ENCODE peak calls at places on chromosomes 1 and 21, in nine cellular contexts. Z is stimulated activated CD8-positive, alpha-beta memory T cell treated with anti-CD3 and anti-CD28 coated beads, Interleukin-2, amount 100 ng/mL, for 48 hours; S is MCF 10A; M is GM23338; U is right cardiac atrium; X is HTR-8/SVneo; J is iris pigment epithelial cell; W is naive thymus-derived CD8-positive, alpha-beta T cell; C is heart left ventricle. H is an unnamed sample.

GRCh38 chr1:235270625-235271024 is 57.4 kb downstream of the ARID4B start:
- DNase-seq in Z (no peak), S (peak; percentile 39), M (peak; percentile 67), U (no peak), X (peak; percentile 19), J (peak; percentile 56), W (peak; percentile 35), C (no peak), H (no peak)

GRCh38 chr1:48469616-48470500 is 2.1 kb downstream of the SPATA6 start:
- DNase-seq in Z (no peak), S (no peak), M (no peak), U (peak; percentile 65), X (no peak), J (peak; percentile 75), W (no peak), C (peak; percentile 67), H (peak; percentile 19)

GRCh38 chr1:101259744-101260148 is 22.9 kb downstream of the S1PR1 start:
- DNase-seq in Z (no peak), S (peak; percentile 67), M (no peak), U (no peak), X (no peak), J (peak; percentile 93), W (no peak), C (no peak), H (peak; percentile 34)

GRCh38 chr1:6899141-6899540 is 113.9 kb downstream of the CAMTA1 start:
- DNase-seq in Z (no peak), S (peak; percentile 17), M (no peak), U (no peak), X (no peak), J (peak; percentile 34), W (no peak), C (no peak), H (no peak)

GRCh38 chr1:47432071-47433036 is 5.5 kb upstream of the FOXD2 start:
- DNase-seq in Z (no peak), S (peak; percentile 89), M (peak; percentile 97), U (peak; percentile 82), X (no peak), J (peak; percentile 85), W (peak; percentile 68), C (peak; percentile 85), H (peak; percentile 53)

GRCh38 chr1:182235952-182236650 is 155.5 kb downstream of the GLUL start:
- DNase-seq in Z (no peak), S (no peak), M (no peak), U (peak; percentile 48), X (no peak), J (no peak), W (no peak), C (peak; percentile 78), H (no peak)

GRCh38 chr1:162035241-162035640 is 11.6 kb upstream of the OLFML2B start:
- DNase-seq in Z (no peak), S (peak; percentile 89), M (no peak), U (no peak), X (peak; percentile 14), J (peak; percentile 27), W (no peak), C (no peak), H (peak; percentile 2)

GRCh38 chr1:206699626-206700025 is 14.9 kb downstream of the MAPKAPK2 start:
- DNase-seq in Z (no peak), S (peak; percentile 80), M (no peak), U (no peak), X (no peak), J (peak; percentile 78), W (no peak), C (no peak), H (no peak)

GRCh38 chr1:24155011-24155782 is 12.3 kb upstream of the IL22RA1 start:
- DNase-seq in Z (no peak), S (peak; percentile 35), M (peak; percentile 78), U (no peak), X (no peak), J (no peak), W (no peak), C (no peak), H (no peak)

GRCh38 chr1:214019499-214019898 is 31.7 kb downstream of the PROX1 start:
- DNase-seq in Z (no peak), S (no peak), M (no peak), U (no peak), X (no peak), J (no peak), W (no peak), C (no peak), H (no peak)

GRCh38 chr1:59139396-59139795 is 157.5 kb upstream of the FGGY start:
- DNase-seq in Z (no peak), S (peak; percentile 34), M (no peak), U (peak; percentile 39), X (no peak), J (no peak), W (no peak), C (peak; percentile 72), H (peak; percentile 81)

GRCh38 chr21:40272037-40272436 is 404.8 kb downstream of the PCP4 start:
- DNase-seq in Z (no peak), S (no peak), M (no peak), U (no peak), X (no peak), J (no peak), W (no peak), C (no peak), H (no peak)

GRCh38 chr1:235908742-235909520 is 42.2 kb upstream of the LYST start:
- DNase-seq in Z (no peak), S (peak; percentile 100), M (no peak), U (no peak), X (peak; percentile 71), J (peak; percentile 80), W (no peak), C (no peak), H (peak; percentile 90)

GRCh38 chr1:185477638-185478216 is 160.7 kb upstream of the IVNS1ABP start:
- DNase-seq in Z (no peak), S (peak; percentile 48), M (no peak), U (no peak), X (no peak), J (no peak), W (no peak), C (no peak), H (no peak)

GRCh38 chr1:55816456-55816794 is 601.3 kb upstream of the USP24 start:
- DNase-seq in Z (no peak), S (no peak), M (no peak), U (no peak), X (no peak), J (peak; percentile 31), W (no peak), C (no peak), H (no peak)

GRCh38 chr1:2216767-2217058 is 11.4 kb upstream of the SKI start:
- DNase-seq in Z (no peak), S (no peak), M (no peak), U (no peak), X (no peak), J (no peak), W (no peak), C (peak; percentile 17), H (no peak)

GRCh38 chr1:201026746-201027145 is 3.2 kb upstream of the KIF21B start:
- DNase-seq in Z (no peak), S (no peak), M (no peak), U (no peak), X (no peak), J (no peak), W (no peak), C (no peak), H (no peak)

GRCh38 chr1:181910905-181911304 is 150.6 kb downstream of the ZNF648 start:
- DNase-seq in Z (no peak), S (peak; percentile 27), M (peak; percentile 55), U (no peak), X (no peak), J (no peak), W (no peak), C (no peak), H (peak; percentile 15)

GRCh38 chr1:240820816-240821215 is 208.9 kb upstream of the GREM2 start:
- DNase-seq in Z (no peak), S (no peak), M (no peak), U (no peak), X (no peak), J (no peak), W (no peak), C (no peak), H (no peak)

GRCh38 chr1:93437976-93438605 is 9.8 kb upstream of the FNBP1L start:
- DNase-seq in Z (no peak), S (peak; percentile 55), M (peak; percentile 64), U (no peak), X (peak; percentile 55), J (peak; percentile 57), W (peak; percentile 42), C (no peak), H (peak; percentile 88)

GRCh38 chr1:177857285-177857684 is 112.6 kb downstream of the SEC16B start:
- DNase-seq in Z (no peak), S (no peak), M (no peak), U (no peak), X (no peak), J (no peak), W (no peak), C (no peak), H (no peak)

GRCh38 chr1:196535727-196536126 is 72.5 kb downstream of the KCNT2 start:
- DNase-seq in Z (no peak), S (peak; percentile 47), M (peak; percentile 80), U (no peak), X (no peak), J (peak; percentile 52), W (peak; percentile 16), C (no peak), H (no peak)

GRCh38 chr1:19260211-19261138 is 8.9 kb downstream of the MRTO4 start:
- DNase-seq in Z (no peak), S (peak; percentile 23), M (no peak), U (no peak), X (no peak), J (peak; percentile 89), W (no peak), C (no peak), H (peak; percentile 38)

GRCh38 chr21:44987886-44988606 is 48.2 kb downstream of the SLX9 start:
- DNase-seq in Z (no peak), S (no peak), M (no peak), U (peak; percentile 17), X (no peak), J (no peak), W (no peak), C (peak; percentile 16), H (no peak)

GRCh38 chr1:172449585-172450523 is 6.0 kb upstream of the PIGC start:
- DNase-seq in Z (no peak), S (peak; percentile 85), M (peak; percentile 93), U (peak; percentile 58), X (peak; percentile 69), J (peak; percentile 70), W (peak; percentile 25), C (peak; percentile 73), H (peak; percentile 63)

GRCh38 chr1:170145061-170145460 is 698 bp upstream of the NTMT2 start:
- DNase-seq in Z (no peak), S (no peak), M (no peak), U (no peak), X (no peak), J (no peak), W (no peak), C (no peak), H (no peak)

GRCh38 chr1:29698033-29698432 is 461.7 kb downstream of the PTPRU start:
- DNase-seq in Z (no peak), S (peak; percentile 80), M (peak; percentile 83), U (peak; percentile 34), X (peak; percentile 52), J (peak; percentile 70), W (no peak), C (no peak), H (peak; percentile 28)

GRCh38 chr1:36222481-36223372 is 1.5 kb upstream of the THRAP3 start:
- DNase-seq in Z (no peak), S (no peak), M (peak; percentile 32), U (no peak), X (no peak), J (no peak), W (no peak), C (no peak), H (peak; percentile 39)

GRCh38 chr1:44609412-44609767 is 64.9 kb downstream of the TMEM53 start:
- DNase-seq in Z (no peak), S (peak; percentile 43), M (peak; percentile 91), U (peak; percentile 38), X (peak; percentile 48), J (peak; percentile 36), W (peak; percentile 29), C (peak; percentile 68), H (peak; percentile 10)

GRCh38 chr1:4963251-4963650 is 308.8 kb downstream of the AJAP1 start:
- DNase-seq in Z (no peak), S (peak; percentile 84), M (no peak), U (no peak), X (peak; percentile 9), J (peak; percentile 18), W (no peak), C (no peak), H (no peak)

GRCh38 chr21:40929833-40930232 is 82.9 kb upstream of the DSCAM start:
- DNase-seq in Z (no peak), S (no peak), M (no peak), U (no peak), X (no peak), J (no peak), W (no peak), C (no peak), H (no peak)